ENCODE peak calls at places on chromosomes 5 and 9, in seven cellular contexts. N is choroid plexus epithelial cell, D is K562, H is pancreas, S is fibroblast of mammary gland, K is bronchial epithelial cell, P is astrocyte. A is an unnamed sample.

GRCh38 chr9:137987244-137988030 is 109.9 kb downstream of the CACNA1B start:
- DNase-seq in S (no peak), D (no peak), N (no peak), H (no peak), P (no peak), K (peak), A (no peak)

GRCh38 chr5:127031863-127032232 is 1.5 kb upstream of the MARCHF3 start:
- DNase-seq in H (no peak), K (peak), S (peak), D (no peak), P (no peak), N (no peak), A (no peak)

GRCh38 chr9:4334439-4334838 is 34.6 kb upstream of the GLIS3 start:
- DNase-seq in P (peak), S (no peak), H (peak), D (no peak), K (peak), N (no peak), A (no peak)

GRCh38 chr9:71760901-71761300 is 7.4 kb downstream of the CEMIP2 start:
- DNase-seq in N (no peak), K (no peak), D (no peak), P (peak), H (no peak), S (no peak), A (no peak)

GRCh38 chr5:23459214-23459613 is 48.2 kb upstream of the PRDM9 start:
- DNase-seq in S (no peak), D (no peak), H (no peak), P (no peak), K (no peak), N (no peak), A (no peak)

GRCh38 chr9:131252120-131252519 is 24.2 kb downstream of the FAM78A start:
- DNase-seq in K (no peak), D (no peak), P (no peak), H (no peak), N (no peak), S (no peak), A (no peak)

GRCh38 chr5:133357758-133358157 is 254.6 kb downstream of the FSTL4 start:
- DNase-seq in P (no peak), H (no peak), S (no peak), K (no peak), N (no peak), D (no peak), A (no peak)

GRCh38 chr9:6218099-6218502 is 2.5 kb downstream of the IL33 start:
- DNase-seq in P (peak), S (peak), N (peak), D (no peak), H (no peak), K (peak), A (no peak)

GRCh38 chr9:135885100-135885853 is 22.1 kb downstream of the CAMSAP1 start:
- DNase-seq in H (no peak), K (peak), N (no peak), P (peak), D (no peak), S (peak), A (no peak)

GRCh38 chr5:142843029-142843905 is 73.1 kb downstream of the ARHGAP26 start:
- DNase-seq in P (no peak), N (no peak), H (no peak), D (no peak), S (no peak), K (no peak), A (no peak)

GRCh38 chr9:33159058-33159759 is 7.9 kb downstream of the B4GALT1 start:
- DNase-seq in K (peak), P (no peak), N (peak), H (no peak), D (peak), S (peak), A (no peak)

GRCh38 chr9:106400950-106401349 is 462.0 kb upstream of the ZNF462 start:
- DNase-seq in H (no peak), P (no peak), S (no peak), N (no peak), D (no peak), K (no peak), A (no peak)

GRCh38 chr9:95645992-95646391 is 129.2 kb upstream of the PTCH1 start:
- DNase-seq in N (peak), H (no peak), P (peak), K (peak), S (peak), D (no peak), A (no peak)

GRCh38 chr5:124580925-124581821 is 165.3 kb downstream of the ZNF608 start:
- DNase-seq in K (no peak), H (peak), N (peak), D (no peak), S (no peak), P (no peak), A (no peak)

GRCh38 chr5:124546643-124547042 is 199.8 kb downstream of the ZNF608 start:
- DNase-seq in S (peak), D (peak), N (peak), P (peak), H (no peak), K (peak), A (no peak)

GRCh38 chr5:79560774-79561524 is 47.0 kb upstream of the HOMER1 start:
- DNase-seq in D (no peak), N (peak), P (peak), S (peak), H (no peak), K (peak), A (no peak)

GRCh38 chr5:172744106-172745104 is 26.6 kb downstream of the DUSP1 start:
- DNase-seq in N (no peak), S (no peak), P (no peak), H (peak), D (no peak), K (peak), A (no peak)

GRCh38 chr5:86129009-86129408 is 488.7 kb upstream of the COX7C start:
- DNase-seq in N (no peak), K (no peak), P (no peak), D (no peak), S (no peak), H (no peak), A (no peak)

GRCh38 chr9:130208600-130209347 is 36.6 kb downstream of the NCS1 start:
- DNase-seq in P (no peak), K (no peak), N (no peak), H (peak), S (no peak), D (peak), A (no peak)
- H3K4me3 ChIP-seq in P (no peak), K (no peak), N (no peak), H (no peak), S (no peak), D (no peak), A (no peak)

GRCh38 chr5:178121450-178122276 is 8.3 kb downstream of the N4BP3 start:
- DNase-seq in N (no peak), P (no peak), D (no peak), H (no peak), K (no peak), S (peak), A (peak)
- H3K4me3 ChIP-seq in N (peak), P (no peak), D (no peak), H (peak), K (no peak), S (no peak), A (peak)

GRCh38 chr5:2749514-2750025 is 1.9 kb downstream of the IRX2 start:
- DNase-seq in S (no peak), P (no peak), N (no peak), H (peak), D (no peak), K (no peak), A (no peak)

GRCh38 chr5:2752059-2752874 is 790 bp upstream of the IRX2 start:
- DNase-seq in S (peak), P (no peak), K (no peak), N (no peak), D (no peak), H (peak), A (no peak)

GRCh38 chr5:2750026-2750757 is 1.3 kb downstream of the IRX2 start:
- DNase-seq in D (no peak), P (no peak), S (no peak), K (no peak), H (peak), N (no peak), A (no peak)

GRCh38 chr5:2751592-2752021 is at the start of gene IRX2:
- DNase-seq in N (peak), H (no peak), K (peak), P (peak), D (no peak), S (peak), A (peak)

DNA sequence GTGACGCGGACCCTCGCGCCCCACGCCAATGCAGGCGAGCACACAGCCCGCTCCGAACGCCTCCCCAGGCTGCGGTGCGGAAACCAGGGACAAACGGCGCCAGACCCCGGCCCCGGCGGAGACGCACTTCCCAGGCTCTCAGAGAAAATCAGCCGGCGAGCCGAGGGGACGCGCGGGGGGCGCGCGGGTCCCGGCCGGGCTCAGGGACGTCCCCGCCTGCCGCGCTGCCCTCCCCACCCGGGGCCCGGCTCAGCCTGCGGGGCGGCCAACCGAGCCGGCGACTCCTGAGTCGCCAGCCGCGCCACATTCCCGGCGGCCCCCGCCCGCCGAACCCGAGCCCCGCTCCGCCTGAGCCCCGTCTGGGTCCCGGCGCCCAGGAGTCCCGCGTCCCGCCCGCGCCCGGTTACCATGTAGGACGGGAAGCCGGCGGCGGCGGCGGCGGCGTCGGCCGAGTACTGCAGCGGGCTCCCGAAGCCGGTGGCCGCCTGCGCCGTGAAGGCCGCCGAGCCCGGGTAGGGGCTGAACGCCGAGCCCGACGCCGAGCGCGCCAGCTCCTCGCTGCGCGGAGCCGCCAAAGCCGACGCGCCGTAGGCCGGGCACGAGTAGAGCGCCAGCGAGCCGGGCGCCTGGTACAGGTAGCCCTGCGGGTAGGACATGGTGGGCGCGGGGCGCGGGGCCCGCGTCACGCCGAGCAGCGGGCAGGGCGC is 566 bp downstream of the IRX2 start:
- DNase-seq in D (no peak), S (no peak), H (peak), P (no peak), N (no peak), K (no peak), A (no peak)
- H3K4me3 ChIP-seq in D (no peak), S (peak), H (peak), P (peak), N (peak), K (peak), A (peak)

DNA sequence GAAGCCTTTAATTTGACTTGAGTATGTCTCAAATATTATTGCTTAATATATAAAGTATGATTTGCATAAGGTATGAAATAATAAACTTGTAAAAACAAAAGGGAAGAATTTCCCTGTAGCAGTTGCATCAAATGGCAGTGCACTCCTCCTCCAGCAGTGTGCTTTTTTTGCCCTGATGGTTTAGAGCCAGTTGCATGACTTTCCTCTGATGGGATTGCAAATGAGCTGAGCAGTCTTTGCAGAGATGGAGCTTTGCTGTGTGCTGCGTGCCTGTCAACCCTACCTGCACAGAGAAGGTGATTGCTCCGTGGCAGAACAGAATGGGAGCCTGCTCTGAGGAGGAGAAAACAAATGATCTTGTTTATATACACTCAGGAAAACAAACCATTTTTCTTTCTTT is 22.7 kb upstream of the CATSPER3 start:
- DNase-seq in K (no peak), H (no peak), D (no peak), S (peak), N (no peak), P (no peak), A (no peak)
- H3K4me3 ChIP-seq in K (no peak), H (no peak), D (no peak), S (no peak), N (no peak), P (no peak), A (no peak)

GRCh38 chr9:119368179-119368578 is 1.1 kb downstream of the BRINP1 start:
- DNase-seq in S (no peak), D (no peak), P (no peak), H (no peak), N (no peak), K (no peak), A (no peak)
- H3K4me3 ChIP-seq in S (peak), D (no peak), P (peak), H (no peak), N (no peak), K (no peak), A (peak)

DNA sequence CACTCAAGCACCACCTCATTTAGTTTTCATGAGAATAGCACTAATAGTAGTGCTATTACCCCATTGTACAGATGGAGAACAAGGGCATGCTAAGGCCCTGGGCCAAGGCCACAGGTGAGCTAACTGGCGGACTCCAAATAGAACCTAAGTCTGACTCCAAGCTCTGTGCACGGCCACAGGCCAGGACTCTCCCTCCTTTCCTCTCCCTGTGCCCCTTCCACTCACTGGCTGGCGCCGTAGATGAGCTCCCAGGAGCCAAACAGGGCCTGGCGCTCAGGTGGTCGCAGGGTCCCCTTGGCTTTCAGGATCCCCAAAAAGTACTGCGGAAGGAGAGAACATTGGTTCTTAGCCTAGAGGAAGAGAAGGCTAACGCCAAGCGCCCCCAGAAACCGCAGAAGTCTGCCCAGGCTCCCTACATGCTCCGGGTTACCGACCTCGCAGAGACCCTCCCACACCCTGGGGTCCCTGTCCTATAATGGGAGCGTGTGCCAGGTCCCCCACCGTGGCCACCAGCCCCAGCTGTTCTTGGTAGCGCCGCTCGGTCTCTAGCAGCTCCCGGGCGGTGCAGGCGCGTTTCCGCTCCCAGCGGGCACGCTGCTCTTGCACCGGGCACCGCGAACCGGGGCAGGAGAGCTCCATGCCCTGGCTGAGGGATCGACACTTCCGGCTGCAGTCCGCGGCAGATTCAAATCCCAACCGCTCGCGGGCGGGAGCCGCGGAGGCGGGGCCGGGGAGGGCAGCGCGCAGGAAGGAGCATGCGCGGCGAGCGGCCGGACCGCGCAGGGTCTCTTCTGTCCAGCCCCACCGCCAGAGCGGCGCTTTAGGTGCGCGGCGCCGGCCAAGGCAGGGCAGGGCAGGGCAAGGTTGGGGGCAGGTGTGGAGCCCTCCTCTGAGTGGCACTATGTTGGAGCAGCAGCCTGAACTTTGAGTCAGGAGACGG is at the start of gene ARHGEF39:
- DNase-seq in P (peak), S (peak), D (peak), H (peak), N (peak), K (peak), A (no peak)
- H3K4me3 ChIP-seq in P (peak), S (peak), D (peak), H (peak), N (peak), K (peak), A (peak)

DNA sequence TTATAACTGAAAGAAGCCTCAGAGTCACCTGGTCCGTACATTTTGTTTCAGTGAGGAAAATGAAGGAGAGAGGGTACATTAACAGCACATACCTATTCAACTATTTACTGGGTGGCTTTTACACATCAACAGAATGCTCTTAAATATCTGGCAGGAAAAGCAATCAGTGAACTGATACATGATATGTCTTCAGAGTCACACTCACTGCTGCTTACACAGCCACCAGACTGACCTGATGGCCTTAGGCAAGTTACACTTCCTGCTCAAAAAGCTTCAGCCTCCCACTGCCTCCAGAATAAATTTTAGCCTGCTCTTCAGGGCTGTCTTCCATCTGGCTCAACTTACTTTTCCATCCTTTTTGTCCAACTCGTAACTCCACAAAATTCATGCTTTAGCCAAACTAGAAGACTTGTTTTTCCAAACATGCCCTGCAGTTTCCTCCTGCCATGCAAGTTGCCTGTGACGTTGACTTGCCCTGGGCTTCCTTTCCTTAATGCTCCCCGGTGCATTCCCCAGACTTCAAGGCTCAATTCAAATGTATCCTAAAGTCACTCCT is 10.7 kb downstream of the LOX start:
- DNase-seq in S (no peak), D (no peak), K (peak), N (no peak), P (no peak), H (no peak), A (no peak)
- H3K4me3 ChIP-seq in S (no peak), D (no peak), K (no peak), N (no peak), P (no peak), H (no peak), A (no peak)

GRCh38 chr5:74648835-74649286 is 8.3 kb upstream of the ENC1 start:
- DNase-seq in K (peak), S (peak), P (peak), N (peak), H (no peak), D (peak), A (no peak)
- H3K4me3 ChIP-seq in K (no peak), S (peak), P (no peak), N (peak), H (no peak), D (no peak), A (no peak)

DNA sequence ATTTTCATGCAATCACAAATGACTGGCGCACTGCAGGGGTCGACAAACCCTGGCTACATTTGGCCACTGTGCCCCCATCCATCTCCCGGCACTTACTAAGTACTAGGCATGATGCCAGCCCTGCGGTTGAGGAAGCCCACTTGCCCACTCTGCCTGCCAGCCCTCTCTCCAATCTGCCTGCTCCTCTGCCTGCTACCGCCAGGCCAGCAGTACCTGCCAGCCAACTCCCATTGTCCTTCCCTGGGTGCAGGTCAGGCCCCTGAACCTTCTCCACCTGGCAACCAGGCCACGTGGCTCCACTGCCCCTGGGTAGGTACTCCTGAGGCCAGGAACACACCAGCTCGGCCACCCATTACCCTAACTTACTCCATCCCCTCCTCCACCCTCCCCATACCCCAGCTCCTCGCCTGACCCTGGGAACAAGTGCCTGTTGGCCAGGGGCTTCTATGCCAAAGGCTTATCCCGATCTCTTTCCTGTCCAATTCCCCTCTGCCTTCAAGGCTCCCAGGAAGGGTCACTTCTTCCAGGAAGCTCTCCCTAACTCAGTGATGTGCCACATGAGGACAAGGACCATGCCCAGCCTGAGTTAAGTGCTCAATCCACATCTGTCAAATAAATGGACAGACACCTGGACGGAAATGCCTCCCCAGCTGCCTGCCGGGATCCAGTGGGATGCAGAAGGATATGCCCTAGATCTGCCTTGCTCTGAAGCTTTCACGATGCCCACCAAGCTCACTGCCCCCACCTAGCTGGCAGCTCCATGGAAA is 6.6 kb downstream of the EEIG1 start:
- DNase-seq in H (peak), P (no peak), K (no peak), N (no peak), S (no peak), D (no peak), A (no peak)
- H3K4me3 ChIP-seq in H (peak), P (no peak), K (no peak), N (no peak), S (no peak), D (no peak), A (no peak)

DNA sequence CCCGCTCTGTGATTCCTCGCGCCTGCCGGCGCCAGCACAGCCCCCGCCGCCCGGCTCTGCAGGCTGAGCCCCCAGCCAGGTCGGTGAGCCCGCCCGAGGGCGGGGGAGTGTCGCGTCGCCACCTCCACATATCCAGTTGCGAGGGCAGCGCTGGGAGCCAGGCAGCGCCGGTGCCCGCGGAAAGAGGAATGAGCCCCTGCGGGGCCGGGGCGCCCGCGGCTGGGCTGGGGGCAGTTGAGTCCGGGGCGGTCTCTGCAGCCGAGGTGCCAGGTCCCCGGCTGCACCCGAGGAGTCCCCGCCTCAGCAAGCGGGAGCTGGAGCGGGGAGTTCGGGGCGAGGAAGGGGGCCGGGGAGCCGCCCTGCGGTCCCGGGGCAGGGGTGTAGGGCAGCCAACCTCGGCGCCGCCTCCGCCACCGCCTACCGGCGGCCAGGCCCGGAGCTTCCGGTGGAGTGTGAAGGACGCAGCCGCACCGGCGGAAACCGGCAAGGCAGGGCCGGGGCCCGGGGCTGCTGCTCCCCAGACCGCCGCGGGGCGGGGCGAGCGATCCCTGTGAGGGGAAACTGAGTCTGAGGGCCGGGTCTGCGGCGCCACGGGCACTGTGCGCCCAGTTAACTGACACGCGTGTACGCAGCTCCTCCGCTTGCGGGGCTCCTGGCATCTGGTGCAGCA is 2.3 kb upstream of the TRAF1 start:
- DNase-seq in K (no peak), H (peak), P (no peak), N (peak), S (no peak), D (no peak), A (no peak)
- H3K4me3 ChIP-seq in K (peak), H (peak), P (peak), N (peak), S (peak), D (no peak), A (peak)